ENCODE peak calls at places on chromosome 1, in six cellular contexts. J is AG04449, K is RWPE1, R is HFF-Myc, N is Calu3, P is fibroblast of mammary gland. X is an unnamed sample.

GRCh38 chr1:47675047-47675675 is 237.3 kb downstream of the FOXD2 start:
- DNase-seq in P (no peak), K (no peak), R (no peak), N (no peak), J (no peak), X (no peak)

GRCh38 chr1:159921251-159921650 is 4.1 kb downstream of the TAGLN2 start:
- DNase-seq in R (no peak), K (no peak), J (no peak), N (no peak), P (peak), X (no peak)

GRCh38 chr1:189434461-189434860 is 1043.2 kb downstream of the BRINP3 start:
- DNase-seq in R (no peak), K (no peak), N (no peak), J (no peak), P (no peak), X (no peak)

GRCh38 chr1:110312188-110313121 is 26.7 kb upstream of the RBM15 start:
- DNase-seq in K (peak), N (peak), P (peak), J (no peak), R (no peak), X (peak)

GRCh38 chr1:110060034-110060661 is 10.3 kb downstream of the ALX3 start:
- DNase-seq in R (no peak), N (peak), K (peak), J (no peak), P (peak), X (peak)

GRCh38 chr1:171310661-171311087 is 3.3 kb upstream of the FMO4 start:
- DNase-seq in P (no peak), K (no peak), N (no peak), J (no peak), R (no peak), X (no peak)

GRCh38 chr1:61051455-61052392 is 30.6 kb upstream of the NFIA start:
- DNase-seq in K (no peak), J (no peak), N (no peak), P (peak), R (no peak), X (no peak)

GRCh38 chr1:15152318-15153183 is 996 bp upstream of the TMEM51 start:
- DNase-seq in K (peak), N (peak), J (peak), R (peak), P (peak), X (peak)

GRCh38 chr1:234917495-234918188 is 211.0 kb downstream of the TOMM20 start:
- DNase-seq in P (no peak), R (no peak), N (no peak), J (no peak), K (no peak), X (no peak)

GRCh38 chr1:26049531-26050254 is 3.8 kb upstream of the SLC30A2 start:
- DNase-seq in R (no peak), J (no peak), K (no peak), N (no peak), P (peak), X (no peak)

GRCh38 chr1:114669562-114670082 is at the start of gene DENND2C:
- DNase-seq in R (no peak), K (no peak), J (no peak), N (no peak), P (no peak), X (no peak)

GRCh38 chr1:179814513-179814838 is 63.1 kb downstream of the TOR1AIP2 start:
- DNase-seq in J (no peak), R (no peak), P (no peak), K (no peak), N (no peak), X (no peak)

GRCh38 chr1:48687271-48688045 is 89.2 kb downstream of the BEND5 start:
- DNase-seq in P (no peak), R (no peak), K (no peak), N (no peak), J (no peak), X (no peak)

GRCh38 chr1:23050201-23050600 is 30.9 kb downstream of the KDM1A start:
- DNase-seq in J (no peak), K (no peak), R (no peak), P (no peak), N (no peak), X (no peak)

GRCh38 chr1:176043537-176043936 is 163.5 kb downstream of the COP1 start:
- DNase-seq in N (no peak), P (no peak), J (no peak), K (no peak), R (no peak), X (no peak)

GRCh38 chr1:153956997-153957715 is 1.3 kb downstream of the CRTC2 start:
- DNase-seq in N (no peak), R (no peak), K (no peak), J (no peak), P (no peak), X (no peak)

GRCh38 chr1:159851386-159851785 is 11.1 kb downstream of the VSIG8 start:
- DNase-seq in N (no peak), P (no peak), K (no peak), R (no peak), J (no peak), X (no peak)

GRCh38 chr1:155127672-155128468 is at the start of gene EFNA1:
- DNase-seq in N (peak), K (no peak), P (peak), J (no peak), R (no peak), X (peak)

GRCh38 chr1:165137551-165138316 is 218.8 kb downstream of the LMX1A start:
- DNase-seq in K (no peak), R (no peak), J (no peak), N (no peak), P (no peak), X (no peak)

GRCh38 chr1:117826551-117827078 is 102.8 kb downstream of the GDAP2 start:
- DNase-seq in N (peak), R (peak), K (peak), J (peak), P (peak), X (no peak)

GRCh38 chr1:176643536-176643935 is 180.6 kb downstream of the PAPPA2 start:
- DNase-seq in P (peak), N (no peak), K (no peak), J (no peak), R (peak), X (no peak)

GRCh38 chr1:4175566-4176405 is 275.7 kb upstream of the C1orf174 start:
- DNase-seq in R (no peak), J (no peak), N (no peak), P (no peak), K (no peak), X (no peak)

GRCh38 chr1:15311122-15311822 is 64.2 kb downstream of the FHAD1 start:
- DNase-seq in P (no peak), K (no peak), N (no peak), J (no peak), R (no peak), X (no peak)

GRCh38 chr1:6222644-6223043 is 13.1 kb downstream of the ICMT start:
- DNase-seq in K (no peak), R (no peak), J (no peak), P (peak), N (no peak), X (no peak)

GRCh38 chr1:107467286-107467685 is 326.4 kb downstream of the NTNG1 start:
- DNase-seq in K (no peak), R (no peak), J (no peak), N (no peak), P (no peak), X (no peak)

GRCh38 chr1:178418284-178418955 is 78.3 kb downstream of the CLEC20A start:
- DNase-seq in J (no peak), P (no peak), K (no peak), N (no peak), R (no peak), X (no peak)

DNA sequence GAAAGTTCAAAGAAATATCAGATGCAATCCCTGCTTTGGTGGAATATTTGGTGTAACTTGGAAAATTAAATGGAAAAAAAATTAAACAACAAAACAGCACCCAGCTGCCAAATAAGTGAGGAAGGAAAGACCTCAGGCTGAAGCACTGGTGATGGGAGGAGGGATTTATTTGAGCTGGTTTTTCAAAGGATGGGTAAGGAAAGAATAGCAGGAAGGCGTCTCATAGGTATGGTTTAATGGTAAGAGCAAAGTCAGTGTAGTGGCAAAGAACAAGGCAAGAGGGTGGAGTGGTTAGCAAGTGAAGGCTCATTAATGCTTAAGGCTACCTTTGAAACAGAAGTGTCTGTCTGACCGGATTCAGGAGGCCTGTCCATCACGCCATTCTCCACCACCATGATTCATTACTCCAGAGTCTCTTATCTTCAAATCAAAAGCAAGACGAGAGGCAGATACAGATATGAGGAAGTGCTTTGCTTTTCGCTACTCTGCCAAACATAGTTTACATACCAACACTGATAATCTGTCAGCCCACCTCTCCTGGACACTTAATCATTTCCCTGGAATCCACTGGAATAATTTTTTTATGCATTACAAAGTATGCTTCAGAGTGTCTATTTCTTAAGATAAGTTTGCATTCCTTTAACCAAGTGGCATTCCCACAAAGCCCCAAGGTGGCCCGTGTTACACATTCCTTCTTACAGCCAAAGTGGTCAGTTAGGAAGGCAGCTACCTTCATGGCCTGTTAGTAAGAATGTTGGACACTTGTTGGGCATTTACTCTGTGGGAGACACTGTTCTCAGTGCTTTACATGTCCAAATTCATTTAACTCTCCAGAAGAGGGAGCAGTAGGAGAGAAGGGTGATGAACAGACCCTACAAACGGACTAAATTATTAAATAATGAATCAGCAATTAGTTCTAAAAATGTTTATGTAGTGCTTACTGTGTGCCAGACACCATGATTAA is 146.6 kb downstream of the ROR1 start:
- DNase-seq in N (peak), R (peak), K (peak), J (peak), P (peak), X (no peak)
- TF ChIP-seq CTCF in N (no peak), R (peak), K (no peak), J (peak), P (peak), X (peak)

DNA sequence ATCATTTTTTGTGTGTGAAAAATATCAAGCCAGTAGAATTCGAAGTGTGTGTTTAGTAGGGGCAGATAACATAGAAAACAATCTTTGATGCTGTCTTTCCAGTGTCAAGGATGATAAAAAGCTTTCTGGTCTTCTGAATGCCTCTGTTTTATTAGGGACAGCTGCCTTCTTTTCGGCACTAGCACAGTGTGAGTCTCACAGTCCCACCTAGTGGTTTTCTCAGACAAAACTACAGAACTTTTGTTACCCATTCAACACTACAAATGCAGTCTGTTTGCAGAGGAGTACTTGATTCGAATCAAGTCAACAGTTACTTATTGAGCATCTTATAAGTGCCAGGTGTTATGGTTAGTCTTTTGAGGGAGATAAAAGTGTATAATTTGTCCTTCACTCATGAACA is 30.6 kb upstream of the MCOLN3 start:
- DNase-seq in R (no peak), N (no peak), K (peak), J (no peak), P (peak), X (no peak)
- TF ChIP-seq CTCF in R (peak), N (no peak), K (no peak), J (peak), P (peak), X (peak)

GRCh38 chr1:204321051-204321450 is 38.7 kb downstream of the PLEKHA6 start:
- DNase-seq in R (no peak), J (no peak), P (no peak), N (no peak), K (no peak), X (no peak)

GRCh38 chr1:204322329-204322868 is 37.3 kb downstream of the PLEKHA6 start:
- DNase-seq in P (no peak), N (no peak), J (no peak), K (no peak), R (no peak), X (no peak)

GRCh38 chr1:204325944-204326343 is 33.8 kb downstream of the PLEKHA6 start:
- DNase-seq in K (no peak), N (no peak), P (no peak), R (no peak), J (no peak), X (no peak)

GRCh38 chr1:204321665-204322064 is 38.1 kb downstream of the PLEKHA6 start:
- DNase-seq in N (no peak), K (peak), R (no peak), P (peak), J (no peak), X (no peak)

GRCh38 chr1:204323887-204324286 is 35.8 kb downstream of the PLEKHA6 start:
- DNase-seq in R (no peak), K (peak), J (no peak), N (no peak), P (peak), X (no peak)
- TF ChIP-seq CTCF in R (no peak), K (no peak), J (no peak), N (no peak), P (peak), X (no peak)

GRCh38 chr1:55147504-55147903 is 67.7 kb downstream of the USP24 start:
- DNase-seq in J (no peak), K (no peak), P (no peak), R (no peak), N (no peak), X (no peak)
- TF ChIP-seq CTCF in J (no peak), K (no peak), P (no peak), R (no peak), N (no peak), X (no peak)

GRCh38 chr1:199867601-199868000 is 159.9 kb upstream of the NR5A2 start:
- DNase-seq in P (peak), N (no peak), J (no peak), R (no peak), K (no peak), X (no peak)

GRCh38 chr1:199866210-199866617 is 161.3 kb upstream of the NR5A2 start:
- DNase-seq in N (no peak), P (no peak), K (no peak), J (no peak), R (no peak), X (no peak)

DNA sequence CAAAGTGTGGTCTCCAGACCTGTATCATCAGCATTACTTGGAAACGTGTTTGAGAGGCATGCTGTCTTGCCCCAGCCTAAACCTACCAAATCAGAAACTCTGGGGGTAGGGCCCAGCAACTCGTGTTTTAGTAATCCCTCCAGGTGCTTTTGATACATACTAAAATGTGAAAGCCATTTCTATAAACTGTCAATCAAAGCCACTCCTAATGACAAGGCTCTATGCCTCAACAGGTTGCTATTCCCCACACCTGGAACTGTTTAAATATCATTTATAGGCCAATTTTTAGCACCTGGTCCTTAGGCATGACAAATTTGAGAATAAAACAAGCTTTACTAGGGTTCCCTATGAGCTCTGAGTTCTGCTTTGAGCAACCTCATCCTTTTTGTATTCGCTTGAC is 158.7 kb upstream of the NR5A2 start:
- DNase-seq in P (no peak), K (peak), R (no peak), N (no peak), J (no peak), X (no peak)
- TF ChIP-seq CTCF in P (no peak), K (no peak), R (no peak), N (no peak), J (no peak), X (no peak)

GRCh38 chr1:228139931-228140723 is at the start of gene GUK1:
- DNase-seq in K (peak), P (peak), J (peak), N (peak), R (peak), X (peak)
- TF ChIP-seq CTCF in K (no peak), P (no peak), J (peak), N (no peak), R (no peak), X (peak)

GRCh38 chr1:185670187-185670627 is 64.0 kb upstream of the HMCN1 start:
- DNase-seq in P (peak), R (no peak), N (peak), J (no peak), K (peak), X (peak)
- TF ChIP-seq CTCF in P (peak), R (peak), N (peak), J (peak), K (peak), X (peak)

GRCh38 chr1:191592907-191593306 is 565.4 kb upstream of the RGS18 start:
- DNase-seq in J (no peak), R (no peak), K (no peak), N (no peak), P (no peak), X (no peak)

GRCh38 chr1:191590578-191590977 is 567.7 kb upstream of the RGS18 start:
- DNase-seq in J (no peak), N (no peak), R (no peak), K (no peak), P (no peak), X (no peak)

GRCh38 chr1:191589536-191589935 is 568.7 kb upstream of the RGS18 start:
- DNase-seq in J (no peak), R (no peak), N (no peak), P (no peak), K (no peak), X (no peak)

GRCh38 chr1:191595170-191595569 is 563.1 kb upstream of the RGS18 start:
- DNase-seq in J (no peak), P (no peak), R (no peak), N (no peak), K (no peak), X (no peak)

DNA sequence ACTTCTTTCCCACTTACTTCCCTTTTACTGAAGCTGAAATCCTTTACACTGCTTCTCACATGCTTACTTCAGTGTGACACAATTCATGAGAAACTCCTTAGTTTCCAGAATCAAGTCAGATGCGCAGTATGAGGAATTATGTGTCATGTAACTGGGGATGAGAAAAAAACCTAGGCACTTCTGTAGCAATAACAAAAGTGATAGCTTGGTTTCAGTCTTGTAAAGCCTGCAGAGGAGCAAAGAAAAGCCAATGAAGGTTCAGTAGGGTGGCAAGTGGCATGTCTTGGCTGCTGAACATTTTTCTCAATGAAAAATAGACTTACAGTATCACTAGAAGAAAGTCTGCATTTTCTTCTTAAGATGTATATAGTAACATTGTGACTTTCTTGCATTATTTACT is 566.2 kb upstream of the RGS18 start:
- DNase-seq in J (no peak), N (no peak), R (no peak), K (no peak), P (no peak), X (no peak)
- TF ChIP-seq CTCF in J (no peak), N (no peak), R (no peak), K (no peak), P (no peak), X (no peak)

DNA sequence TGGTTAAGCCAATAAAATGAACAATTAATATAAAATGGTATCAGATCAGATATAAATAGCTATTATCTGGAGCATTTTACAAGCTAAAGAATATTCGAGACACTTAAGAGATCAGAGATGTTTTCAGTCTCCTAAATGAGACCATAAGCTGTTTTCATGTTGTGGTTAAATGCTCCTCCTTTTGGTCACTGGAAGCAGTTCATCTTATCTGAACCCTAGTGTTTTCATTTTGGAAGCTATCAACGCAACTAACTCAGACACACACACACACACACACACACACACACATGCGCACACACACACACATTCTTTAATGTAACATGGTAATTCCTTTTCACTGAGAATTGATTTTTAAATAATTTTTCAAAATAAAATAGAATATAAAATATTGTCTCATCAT is 10.0 kb upstream of the LRRC8C start:
- DNase-seq in J (no peak), R (no peak), N (no peak), K (no peak), P (peak), X (no peak)
- TF ChIP-seq CTCF in J (no peak), R (no peak), N (no peak), K (no peak), P (peak), X (no peak)

DNA sequence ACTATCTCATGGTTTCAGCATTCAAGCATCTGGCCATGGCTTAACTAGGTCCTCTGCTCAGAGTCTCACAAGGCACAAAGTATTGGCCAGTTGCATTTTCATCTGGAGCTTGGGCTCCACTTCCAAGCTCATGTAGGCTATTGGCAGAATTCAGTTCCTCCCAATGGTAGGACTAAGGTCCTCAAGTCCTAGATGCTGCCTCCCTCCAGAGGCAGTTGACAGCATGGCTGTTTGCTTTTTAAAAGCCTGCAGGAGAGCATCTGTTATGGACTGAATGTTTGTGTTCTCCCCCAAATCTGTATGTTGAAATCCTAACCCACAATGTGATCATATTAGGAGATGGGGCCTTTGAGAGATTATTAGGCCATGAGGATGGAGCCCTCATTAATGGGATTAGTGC is 38.0 kb upstream of the HLX start:
- DNase-seq in P (peak), R (no peak), N (no peak), J (no peak), K (no peak), X (no peak)
- TF ChIP-seq CTCF in P (peak), R (peak), N (no peak), J (no peak), K (no peak), X (no peak)

X was measured in neural crest cell.